ENCODE peak calls at places on chromosome 13, in nine cellular contexts. Z is nephron progenitor cell, M is cardiac muscle cell, T is lung, W is neural crest cell, I is osteoblast, C is RWPE1, Q is thoracic aorta, L is breast epithelium. R is an unnamed sample.

GRCh38 chr13:109981000-109981399 is 194.6 kb upstream of the IRS2 start:
- DNase-seq in Q (no peak), C (no peak), M (no peak), I (no peak), Z (no peak), L (no peak), T (no peak), W (no peak), R (no peak)

GRCh38 chr13:32790731-32791130 is 204.5 kb downstream of the PDS5B start:
- DNase-seq in Z (no peak), M (no peak), L (no peak), Q (no peak), W (no peak), T (no peak), I (no peak), C (no peak), R (no peak)

GRCh38 chr13:79226938-79227337 is 179.1 kb downstream of the RBM26 start:
- DNase-seq in W (no peak), C (no peak), Q (no peak), Z (no peak), I (no peak), T (no peak), L (no peak), M (peak), R (no peak)

GRCh38 chr13:74005320-74006154 is 128.7 kb downstream of the KLF12 start:
- DNase-seq in C (no peak), Q (no peak), I (no peak), L (no peak), T (no peak), M (no peak), W (no peak), Z (no peak), R (no peak)

GRCh38 chr13:108266316-108266936 is 3.1 kb upstream of the TNFSF13B start:
- DNase-seq in Z (no peak), Q (no peak), W (no peak), C (no peak), T (no peak), L (no peak), I (no peak), M (no peak), R (no peak)

GRCh38 chr13:52428295-52428694 is 22.1 kb downstream of the VPS36 start:
- DNase-seq in M (no peak), T (no peak), I (no peak), C (peak), Q (no peak), Z (no peak), L (no peak), W (no peak), R (no peak)

GRCh38 chr13:96068729-96069128 is 15.5 kb upstream of the UGGT2 start:
- DNase-seq in W (no peak), Q (no peak), M (no peak), I (no peak), T (no peak), L (no peak), Z (no peak), C (no peak), R (no peak)

GRCh38 chr13:73428706-73429105 is 369.9 kb downstream of the KLF5 start:
- DNase-seq in L (no peak), Q (no peak), C (no peak), T (no peak), W (no peak), I (no peak), M (no peak), Z (no peak), R (no peak)

GRCh38 chr13:75279834-75280369 is 202.1 kb downstream of the TBC1D4 start:
- DNase-seq in C (no peak), Q (no peak), M (no peak), Z (no peak), L (no peak), W (no peak), T (no peak), I (no peak), R (no peak)

GRCh38 chr13:46687810-46688209 is 109.2 kb downstream of the ESD start:
- DNase-seq in L (no peak), C (peak), I (no peak), W (no peak), Q (no peak), M (no peak), Z (no peak), T (no peak), R (no peak)

GRCh38 chr13:50684366-50684765 is 159.1 kb downstream of the DLEU7 start:
- DNase-seq in C (no peak), T (no peak), L (no peak), M (no peak), Z (no peak), I (no peak), Q (no peak), W (no peak), R (no peak)

GRCh38 chr13:112793545-112794445 is 104.0 kb downstream of the ATP11A start:
- DNase-seq in M (no peak), Q (no peak), I (peak), L (no peak), Z (no peak), W (no peak), T (no peak), C (no peak), R (no peak)

DNA sequence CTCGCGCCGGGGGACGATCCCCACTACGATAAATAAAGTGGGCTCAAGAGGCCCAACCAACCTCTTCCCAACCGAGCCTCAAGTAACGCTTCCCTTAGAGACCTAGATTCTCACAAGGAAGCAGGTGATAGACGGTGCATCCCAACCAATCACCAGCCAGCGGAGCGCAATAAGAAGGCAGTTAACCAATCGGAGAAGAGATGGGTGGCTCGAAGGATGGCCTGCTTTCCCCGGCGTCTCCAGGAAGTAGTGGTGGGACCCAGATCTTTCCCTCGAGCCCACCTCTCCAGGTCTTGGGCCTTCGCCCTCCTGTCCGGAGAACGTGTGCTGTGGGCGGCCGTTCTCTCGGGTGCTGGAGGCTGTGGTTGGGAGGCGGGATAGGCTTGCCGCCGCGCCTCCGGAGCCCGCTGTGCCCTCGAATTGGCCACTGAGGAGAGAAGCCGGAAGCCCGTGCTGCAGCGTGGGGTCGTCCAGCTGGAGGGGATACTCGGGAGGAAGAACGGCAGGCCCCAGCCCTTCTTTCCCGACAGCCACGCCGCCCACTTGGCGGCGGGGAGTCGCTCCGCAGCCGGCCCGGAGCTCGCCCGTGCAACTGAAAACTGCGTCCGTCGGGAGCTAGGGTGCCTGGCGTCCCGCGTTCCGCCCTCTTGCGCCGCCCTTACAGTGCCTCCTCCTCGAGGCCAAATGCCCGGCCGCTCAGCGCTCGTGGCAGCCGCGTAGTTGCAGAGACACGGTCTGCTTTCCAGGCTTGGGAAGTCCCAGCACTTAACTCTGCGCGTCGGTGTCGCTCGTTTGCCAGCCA is at the start of gene RNF6:
- DNase-seq in I (peak), Z (peak), L (peak), M (peak), W (peak), Q (peak), T (peak), C (peak), R (peak)
- TF ChIP-seq CTCF in I (no peak), Z (no peak), L (no peak), M (no peak), W (no peak), Q (no peak), T (no peak), C (no peak), R (no peak)

GRCh38 chr13:97848886-97849285 is 104.6 kb upstream of the IPO5 start:
- DNase-seq in I (no peak), Q (no peak), W (no peak), C (no peak), T (no peak), Z (no peak), L (no peak), M (no peak), R (no peak)
- TF ChIP-seq CTCF in I (no peak), Q (no peak), W (no peak), C (no peak), T (no peak), Z (no peak), L (no peak), M (no peak), R (no peak)

DNA sequence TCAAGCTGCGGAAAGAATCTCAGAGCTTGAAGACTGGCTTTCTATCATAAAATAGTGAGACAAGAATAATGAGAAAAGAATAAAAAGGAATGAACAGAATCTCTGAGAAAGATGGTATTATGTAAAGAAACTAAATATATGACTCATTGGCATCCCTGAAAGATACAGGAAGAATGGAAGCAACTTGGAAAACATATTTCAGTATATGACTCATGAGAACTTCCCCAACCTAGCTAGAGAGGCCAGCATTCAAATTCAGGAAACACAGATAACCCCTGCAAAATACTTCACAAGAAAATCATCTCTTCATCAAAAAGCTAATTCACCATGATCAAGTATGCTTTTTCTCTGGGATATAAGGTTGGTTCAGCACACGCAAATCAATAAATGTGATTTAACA is 2318.0 kb downstream of the PCDH9 start:
- DNase-seq in T (no peak), Z (no peak), I (no peak), C (peak), W (no peak), Q (no peak), M (no peak), L (no peak), R (no peak)
- TF ChIP-seq CTCF in T (no peak), Z (no peak), I (no peak), C (no peak), W (no peak), Q (no peak), M (no peak), L (no peak), R (no peak)

GRCh38 chr13:111519041-111519440 is 198.6 kb downstream of the TEX29 start:
- DNase-seq in L (no peak), T (no peak), Q (no peak), I (no peak), M (no peak), C (no peak), Z (no peak), W (no peak), R (peak)

GRCh38 chr13:111516712-111517640 is 196.5 kb downstream of the TEX29 start:
- DNase-seq in L (no peak), C (no peak), T (no peak), W (no peak), I (no peak), Z (no peak), Q (no peak), M (no peak), R (peak)

GRCh38 chr13:111519490-111520170 is 199.2 kb downstream of the TEX29 start:
- DNase-seq in Z (no peak), I (no peak), W (no peak), M (no peak), T (no peak), L (no peak), Q (no peak), C (no peak), R (peak)

GRCh38 chr13:111517641-111518010 is 197.2 kb downstream of the TEX29 start:
- DNase-seq in L (no peak), W (no peak), Q (no peak), M (no peak), I (no peak), Z (no peak), T (no peak), C (no peak), R (no peak)

GRCh38 chr13:111518161-111518791 is 197.8 kb downstream of the TEX29 start:
- DNase-seq in L (no peak), W (no peak), C (no peak), Q (no peak), I (peak), Z (no peak), M (no peak), T (no peak), R (peak)
- TF ChIP-seq CTCF in L (no peak), W (no peak), C (no peak), Q (no peak), I (no peak), Z (no peak), M (no peak), T (no peak), R (no peak)

GRCh38 chr13:29379281-29379680 is 216.2 kb downstream of the SLC7A1 start:
- DNase-seq in I (no peak), C (no peak), L (no peak), Q (no peak), M (no peak), T (no peak), Z (no peak), W (no peak), R (no peak)
- TF ChIP-seq CTCF in I (no peak), C (no peak), L (no peak), Q (no peak), M (no peak), T (no peak), Z (no peak), W (no peak), R (no peak)

DNA sequence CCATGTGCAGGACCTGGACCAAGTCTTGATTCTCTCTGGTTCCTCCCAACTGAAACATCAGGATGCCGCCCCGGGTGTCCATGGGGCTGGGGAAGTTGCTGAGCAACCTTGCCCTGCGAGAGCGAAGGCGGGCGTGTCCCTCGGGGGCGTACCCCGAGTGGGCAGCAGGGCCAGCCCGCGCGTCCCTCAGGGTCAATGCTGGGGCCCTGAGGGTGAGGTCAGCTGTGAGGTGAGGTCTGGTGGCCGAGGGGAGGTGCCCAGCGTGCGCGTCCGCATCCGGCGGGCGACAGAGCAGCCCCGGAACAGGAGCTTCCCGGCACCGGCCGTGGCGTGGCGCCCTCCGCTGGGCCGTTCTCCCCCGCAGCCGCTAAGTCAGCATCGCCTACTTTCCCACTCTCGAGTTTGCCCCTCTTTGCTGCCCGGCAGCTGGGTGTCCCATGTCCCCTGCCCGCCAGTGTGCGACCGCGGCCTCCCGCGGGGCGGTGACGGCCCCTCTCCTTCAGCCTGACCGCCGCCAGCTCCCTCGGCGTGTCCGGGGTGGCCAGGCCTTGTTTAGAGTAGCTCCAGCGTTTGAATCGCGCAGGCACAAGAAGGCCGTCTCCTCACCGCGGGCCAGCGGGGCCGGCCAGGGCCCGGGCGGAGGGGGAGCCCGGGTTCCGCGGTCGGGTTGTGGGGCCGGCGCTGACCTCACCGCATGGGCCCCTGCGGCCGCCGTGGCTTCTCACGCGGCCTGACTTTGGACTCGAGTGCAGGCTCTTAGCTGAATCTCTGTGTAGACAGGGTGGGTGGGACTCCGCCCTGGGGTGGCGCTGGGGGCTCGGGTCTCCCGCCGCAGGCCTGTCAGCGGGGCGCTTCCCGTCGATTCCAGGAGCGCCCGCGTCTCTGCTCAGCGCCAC is 33.0 kb downstream of the GJA3 start:
- DNase-seq in W (peak), Q (no peak), M (peak), L (peak), I (peak), T (peak), Z (peak), C (no peak), R (no peak)
- TF ChIP-seq CTCF in W (peak), Q (peak), M (peak), L (no peak), I (peak), T (no peak), Z (peak), C (peak), R (peak)

GRCh38 chr13:37769078-37769477 is 100.5 kb downstream of the TRPC4 start:
- DNase-seq in L (no peak), T (no peak), C (peak), Q (no peak), W (no peak), M (no peak), I (no peak), Z (no peak), R (no peak)
- TF ChIP-seq CTCF in L (no peak), T (no peak), C (no peak), Q (no peak), W (peak), M (peak), I (peak), Z (no peak), R (peak)

GRCh38 chr13:47829684-47830083 is 171.4 kb downstream of the SUCLA2 start:
- DNase-seq in T (no peak), C (no peak), W (no peak), L (no peak), Q (no peak), I (no peak), M (no peak), Z (no peak), R (no peak)

GRCh38 chr13:47831265-47831664 is 169.8 kb downstream of the SUCLA2 start:
- DNase-seq in Z (no peak), T (no peak), M (no peak), Q (no peak), W (no peak), L (no peak), I (no peak), C (no peak), R (no peak)

GRCh38 chr13:47837104-47837880 is 163.8 kb downstream of the SUCLA2 start:
- DNase-seq in I (no peak), C (no peak), W (no peak), Z (no peak), Q (no peak), L (no peak), T (no peak), M (no peak), R (no peak)

GRCh38 chr13:47835470-47836228 is 165.4 kb downstream of the SUCLA2 start:
- DNase-seq in Z (no peak), Q (no peak), C (no peak), T (no peak), W (no peak), L (no peak), M (no peak), I (no peak), R (no peak)

DNA sequence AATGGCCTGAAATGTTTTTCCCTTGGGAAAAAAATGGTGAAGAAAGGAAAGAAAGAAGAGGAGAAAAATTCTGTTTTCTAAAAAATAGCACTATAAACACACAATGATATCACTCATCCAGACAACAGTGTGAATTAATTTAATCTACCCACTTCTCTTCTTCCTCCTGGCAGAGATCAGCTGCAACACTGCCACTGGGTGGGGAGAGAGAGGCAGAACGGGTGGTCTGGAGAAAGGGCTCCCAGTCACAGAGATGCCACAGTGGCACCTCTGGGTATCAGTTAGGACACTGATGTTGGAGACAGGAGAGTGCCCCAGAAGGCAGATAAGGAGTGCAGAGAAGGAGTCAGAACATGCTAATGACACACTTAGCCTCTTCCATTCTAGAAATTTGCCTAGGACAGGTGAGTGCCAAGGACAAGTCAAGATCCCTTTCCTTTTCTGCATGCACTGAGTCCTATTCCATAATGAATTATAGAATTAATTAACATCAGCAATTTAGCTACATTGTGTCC is 168.6 kb downstream of the SUCLA2 start:
- DNase-seq in Z (no peak), Q (no peak), L (no peak), C (no peak), M (no peak), W (no peak), I (no peak), T (no peak), R (no peak)
- TF ChIP-seq CTCF in Z (no peak), Q (no peak), L (no peak), C (no peak), M (no peak), W (no peak), I (no peak), T (no peak), R (no peak)

R was measured in chondrocyte.